ENCODE peak calls at places on chromosomes 1 and 21, in five cellular contexts. F is GM12878, H is H1, N is HepG2, T is NT2/D1. R is an unnamed sample.

GRCh38 chr1:204301171-204301957 is 58.4 kb downstream of the PLEKHA6 start:
- DNase-seq in T (no peak), N (no peak), H (no peak), F (no peak), R (no peak)

GRCh38 chr1:39615086-39615662 is 24.3 kb downstream of the HEYL start:
- DNase-seq in F (no peak), H (no peak), N (no peak), T (no peak), R (no peak)

GRCh38 chr1:241985787-241986186 is 13.1 kb downstream of the MAP1LC3C start:
- DNase-seq in T (peak), H (no peak), N (peak), F (no peak), R (peak)

GRCh38 chr1:89598450-89599331 is 34.2 kb upstream of the LRRC8C start:
- DNase-seq in N (peak), T (peak), F (no peak), H (no peak), R (peak)

GRCh38 chr1:8817413-8818324 is at the start of gene RERE:
- DNase-seq in H (peak), T (peak), F (peak), N (peak), R (peak)

GRCh38 chr1:6927626-6928025 is 142.4 kb downstream of the CAMTA1 start:
- DNase-seq in T (no peak), N (no peak), H (no peak), F (no peak), R (no peak)

GRCh38 chr1:45148209-45148608 is 58.2 kb downstream of the ZSWIM5 start:
- DNase-seq in T (no peak), N (no peak), F (no peak), H (no peak), R (no peak)

GRCh38 chr1:36321119-36321951 is 2.1 kb downstream of the EVA1B start:
- DNase-seq in H (peak), N (no peak), F (no peak), T (peak), R (no peak)

GRCh38 chr1:152110365-152110859 is 4.8 kb downstream of the TCHH start:
- DNase-seq in F (no peak), H (no peak), N (no peak), T (peak), R (peak)

GRCh38 chr1:92845908-92846307 is 14.1 kb downstream of the RPL5 start:
- DNase-seq in N (no peak), H (no peak), T (no peak), F (no peak), R (no peak)

GRCh38 chr1:69167876-69168275 is 399.8 kb upstream of the LRRC7 start:
- DNase-seq in H (no peak), F (no peak), T (no peak), N (no peak), R (no peak)

GRCh38 chr1:69163779-69164178 is 403.9 kb upstream of the LRRC7 start:
- DNase-seq in N (no peak), H (no peak), T (no peak), F (no peak), R (no peak)
- TF ChIP-seq SUZ12 in N (no peak), H (no peak), T (no peak), F (no peak), R (no peak)

GRCh38 chr1:165884009-165884689 is 56.7 kb downstream of the UCK2 start:
- DNase-seq in N (no peak), H (no peak), T (no peak), F (no peak), R (no peak)
- TF ChIP-seq SUZ12 in N (no peak), H (no peak), T (no peak), F (no peak), R (no peak)

GRCh38 chr1:227799756-227800155 is 15.7 kb upstream of the PRSS38 start:
- DNase-seq in N (no peak), T (no peak), H (no peak), F (no peak), R (no peak)

GRCh38 chr1:227808566-227808965 is 6.9 kb upstream of the PRSS38 start:
- DNase-seq in H (no peak), F (no peak), T (no peak), N (no peak), R (no peak)

GRCh38 chr1:227809026-227809425 is 6.4 kb upstream of the PRSS38 start:
- DNase-seq in F (no peak), H (no peak), T (no peak), N (no peak), R (no peak)

GRCh38 chr1:227803933-227804332 is 11.5 kb upstream of the PRSS38 start:
- DNase-seq in H (no peak), T (no peak), N (no peak), F (no peak), R (no peak)

GRCh38 chr1:227805606-227806197 is 9.8 kb upstream of the PRSS38 start:
- DNase-seq in F (no peak), T (no peak), N (no peak), H (no peak), R (no peak)
- TF ChIP-seq SUZ12 in F (no peak), T (no peak), N (no peak), H (no peak), R (no peak)

GRCh38 chr1:244210884-244211558 is 159.9 kb downstream of the ZBTB18 start:
- DNase-seq in T (peak), F (no peak), H (peak), N (no peak), R (peak)
- TF ChIP-seq SUZ12 in T (no peak), F (no peak), H (no peak), N (no peak), R (no peak)

GRCh38 chr21:39927304-39927886 is 60.2 kb downstream of the PCP4 start:
- DNase-seq in H (no peak), F (no peak), N (no peak), T (no peak), R (no peak)

GRCh38 chr21:39923441-39923840 is 56.2 kb downstream of the PCP4 start:
- DNase-seq in F (no peak), N (no peak), H (no peak), T (no peak), R (no peak)

DNA sequence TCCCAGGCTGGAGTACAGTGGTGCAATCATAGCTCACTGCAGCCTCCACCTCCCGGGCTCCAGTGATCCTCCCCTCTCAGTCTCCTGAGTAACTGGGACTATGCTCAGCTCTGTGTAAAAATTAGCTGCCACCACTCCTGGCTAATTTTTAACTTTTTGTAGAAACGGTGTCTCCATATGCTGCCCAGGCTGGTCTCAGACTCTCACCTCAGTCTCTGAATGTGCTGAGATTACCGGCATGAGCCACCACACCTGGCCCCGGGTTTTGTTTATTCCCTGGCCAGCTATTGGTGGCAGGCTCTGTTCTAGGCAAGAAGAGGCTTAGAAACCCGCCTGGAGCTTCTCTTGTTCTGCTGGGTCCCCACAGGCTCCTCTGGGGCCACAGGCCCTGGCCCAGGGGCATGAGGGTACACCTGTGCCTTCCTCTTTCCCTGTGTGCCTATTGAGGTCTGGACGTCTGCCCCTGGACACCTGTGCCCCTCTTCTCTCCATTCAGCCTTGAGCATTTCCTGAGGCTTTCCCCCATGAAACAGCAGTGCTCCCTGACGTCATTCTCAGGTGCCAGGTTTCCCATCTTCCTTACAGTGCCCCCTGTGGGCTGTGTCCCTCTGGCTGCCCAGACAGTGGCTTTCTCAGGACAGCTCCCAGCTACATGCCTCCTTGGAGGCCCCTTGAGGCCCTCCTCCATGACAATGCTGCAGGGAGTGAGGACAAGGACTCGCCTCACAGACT is 57.5 kb downstream of the PCP4 start:
- DNase-seq in H (no peak), F (no peak), T (no peak), N (no peak), R (no peak)
- TF ChIP-seq SUZ12 in H (no peak), F (no peak), T (no peak), N (no peak), R (no peak)

DNA sequence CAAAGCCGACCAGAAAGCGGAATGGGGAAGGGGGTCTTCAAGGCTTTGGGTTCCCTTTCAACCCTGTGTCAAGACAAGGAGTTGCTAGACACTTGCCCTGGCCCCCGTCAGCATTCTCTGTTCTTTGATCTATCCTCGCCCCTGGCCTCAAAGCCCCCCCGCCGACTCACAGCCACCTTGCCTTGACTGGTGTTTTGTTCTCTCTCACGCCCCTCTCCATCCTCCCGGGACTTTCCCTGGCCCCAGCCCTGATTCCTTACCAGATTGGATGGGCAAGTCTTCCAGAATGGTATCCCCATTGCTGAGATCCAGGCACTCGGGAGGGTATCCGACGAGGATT is 610 bp downstream of the YOD1 start:
- DNase-seq in F (no peak), H (no peak), T (no peak), N (no peak), R (no peak)
- TF ChIP-seq SUZ12 in F (no peak), H (no peak), T (no peak), N (no peak), R (no peak)

DNA sequence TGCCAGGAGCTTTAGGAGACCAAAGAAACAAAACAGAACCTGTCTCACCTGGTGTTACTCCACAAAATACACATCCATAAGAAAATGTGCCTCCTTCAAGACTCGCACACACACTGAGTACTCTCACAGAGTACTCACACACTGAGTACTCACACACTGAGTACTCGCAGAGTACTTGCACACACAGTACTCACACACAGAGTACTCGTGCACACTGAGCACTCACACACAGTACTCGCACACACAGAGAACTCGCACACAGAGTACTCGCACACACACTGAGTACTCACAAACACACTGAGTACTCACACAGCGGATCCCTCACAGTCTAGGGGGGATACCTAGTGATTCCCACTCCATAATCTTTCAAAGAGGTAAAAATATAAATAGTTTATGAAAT is 40.3 kb downstream of the PCSK9 start:
- DNase-seq in N (no peak), T (no peak), H (no peak), F (no peak), R (no peak)
- TF ChIP-seq SUZ12 in N (no peak), T (no peak), H (no peak), F (no peak), R (no peak)

GRCh38 chr1:16617778-16618580 is 4.6 kb upstream of the NBPF1 start:
- DNase-seq in F (no peak), T (no peak), H (no peak), N (no peak), R (no peak)
- TF ChIP-seq SUZ12 in F (no peak), T (no peak), H (no peak), N (no peak), R (no peak)

GRCh38 chr1:211527006-211527405 is 35.0 kb upstream of the RD3 start:
- DNase-seq in H (no peak), F (no peak), T (no peak), N (no peak), R (no peak)
- TF ChIP-seq SUZ12 in H (no peak), F (no peak), T (no peak), N (no peak), R (no peak)

GRCh38 chr1:223703668-223704013 is 8.7 kb upstream of the CAPN2 start:
- DNase-seq in H (no peak), N (no peak), T (no peak), F (no peak), R (no peak)

GRCh38 chr1:223706077-223706988 is 6.0 kb upstream of the CAPN2 start:
- DNase-seq in H (no peak), T (no peak), F (no peak), N (peak), R (no peak)

GRCh38 chr1:223707270-223708000 is 4.9 kb upstream of the CAPN2 start:
- DNase-seq in N (peak), T (no peak), F (no peak), H (no peak), R (no peak)

GRCh38 chr1:223702735-223703667 is 9.3 kb upstream of the CAPN2 start:
- DNase-seq in H (no peak), N (no peak), T (no peak), F (no peak), R (no peak)

DNA sequence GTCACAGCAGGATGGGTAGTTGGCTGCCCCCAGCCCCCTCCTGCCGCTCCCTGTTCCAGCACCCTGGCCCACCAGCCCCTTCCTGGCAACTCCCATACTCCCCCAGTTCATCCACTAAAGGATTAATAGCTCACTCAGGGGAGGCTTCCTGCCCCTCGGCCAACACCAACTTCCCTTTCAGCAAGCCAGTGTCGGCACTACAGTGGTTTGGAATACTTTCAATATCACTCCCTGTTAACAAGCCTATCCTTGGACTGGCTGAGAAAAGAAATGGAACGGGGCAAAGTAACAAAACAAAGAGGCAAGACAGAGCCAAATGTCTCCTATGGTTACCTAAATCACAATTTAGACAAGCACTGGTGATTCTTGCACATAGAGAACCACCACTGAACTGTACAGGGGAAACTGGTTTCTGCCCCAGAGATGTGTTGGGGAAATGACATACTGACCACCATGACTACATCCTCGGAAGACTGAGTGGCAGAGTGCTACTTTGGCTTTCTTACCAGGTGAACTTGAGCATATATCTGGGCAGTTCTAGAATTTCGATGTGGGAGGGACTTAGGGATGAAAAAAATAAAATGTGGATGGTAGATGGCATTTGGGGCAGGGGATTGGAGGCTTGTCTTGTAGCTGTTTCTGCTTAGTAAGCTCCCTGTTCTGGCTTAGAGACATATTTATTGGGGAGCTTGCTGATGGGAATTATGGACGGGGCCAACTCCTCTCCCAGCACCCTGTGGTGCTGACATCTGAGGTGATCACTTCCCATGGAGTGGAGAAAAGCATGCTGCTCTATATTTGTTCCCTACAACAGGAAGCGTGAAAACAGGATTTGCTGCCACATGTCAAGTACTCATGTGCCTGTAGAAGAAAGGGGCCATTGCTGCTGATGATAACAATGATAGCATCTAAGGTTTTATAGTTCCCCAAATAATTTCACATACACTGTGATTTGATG is 7.1 kb upstream of the CAPN2 start:
- DNase-seq in H (no peak), T (no peak), N (no peak), F (no peak), R (no peak)
- TF ChIP-seq SUZ12 in H (no peak), T (no peak), N (no peak), F (no peak), R (no peak)

R was measured in HEK293T.